ENCODE peak calls at places on chromosomes 5 and 9, in six cellular contexts. G is GM13977, J is WERI-Rb-1, U is endothelial cell, A is PC-9, L is uterus. V is an unnamed sample.

GRCh38 chr5:127320032-127320945 is 29.7 kb downstream of the MEGF10 start:
- DNase-seq in U (no peak), L (no peak), J (no peak), G (no peak), A (no peak), V (no peak)

GRCh38 chr5:131209175-131209505 is 38.4 kb downstream of the LYRM7 start:
- DNase-seq in J (no peak), A (no peak), U (no peak), L (no peak), G (no peak), V (no peak)

GRCh38 chr5:140868721-140869554 is at the start of gene PCDHA11:
- DNase-seq in U (peak; percentile 45), G (no peak), J (peak; percentile 43), L (no peak), A (no peak), V (no peak)

GRCh38 chr9:135883410-135884089 is 23.8 kb downstream of the CAMSAP1 start:
- DNase-seq in L (no peak), J (no peak), A (no peak), G (no peak), U (no peak), V (no peak)

GRCh38 chr5:150065346-150065745 is 21.0 kb downstream of the CSF1R start:
- DNase-seq in L (no peak), G (no peak), A (peak; percentile 25), J (no peak), U (no peak), V (no peak)

GRCh38 chr5:68845121-68845520 is 248.7 kb upstream of the SLC30A5 start:
- DNase-seq in L (no peak), U (no peak), G (no peak), J (no peak), A (no peak), V (no peak)

GRCh38 chr9:3008091-3008490 is 164.2 kb upstream of the PUM3 start:
- DNase-seq in U (no peak), G (no peak), L (no peak), J (no peak), A (no peak), V (no peak)

GRCh38 chr5:140408750-140409241 is 7.2 kb downstream of the ANKHD1 start:
- DNase-seq in L (no peak), U (no peak), A (no peak), G (no peak), J (no peak), V (no peak)

GRCh38 chr9:136482046-136482792 is 621 bp downstream of the SEC16A start:
- DNase-seq in A (peak; percentile 17), G (no peak), J (no peak), L (no peak), U (no peak), V (peak; percentile 87)

GRCh38 chr9:27227192-27227591 is 69.8 kb downstream of the EQTN start:
- DNase-seq in U (no peak), J (no peak), G (no peak), L (no peak), A (no peak), V (no peak)

GRCh38 chr5:148979104-148979723 is 83.6 kb downstream of the SH3TC2 start:
- DNase-seq in G (no peak), L (no peak), A (peak; percentile 85), U (no peak), J (no peak), V (no peak)

GRCh38 chr5:66603881-66604280 is 7.7 kb downstream of the MAST4 start:
- DNase-seq in J (no peak), L (no peak), G (no peak), A (no peak), U (no peak), V (no peak)

GRCh38 chr9:131731237-131731995 is 8.5 kb downstream of the RAPGEF1 start:
- DNase-seq in G (no peak), L (no peak), J (no peak), A (no peak), U (no peak), V (no peak)

GRCh38 chr5:65926276-65926761 is at the start of gene ERBIN:
- DNase-seq in A (peak; percentile 78), G (peak; percentile 53), U (peak; percentile 74), J (peak; percentile 64), L (peak; percentile 84), V (no peak)

GRCh38 chr5:113264061-113264460 is 170.7 kb downstream of the TSSK1B start:
- DNase-seq in L (no peak), U (no peak), G (no peak), A (no peak), J (no peak), V (no peak)

GRCh38 chr9:128771094-128771721 is 519 bp downstream of the ZER1 start:
- DNase-seq in G (peak; percentile 52), U (peak; percentile 54), A (no peak), J (no peak), L (no peak), V (no peak)

GRCh38 chr9:126170286-126170823 is 156.3 kb upstream of the MVB12B start:
- DNase-seq in G (no peak), U (no peak), L (no peak), A (no peak), J (no peak), V (peak; percentile 59)

GRCh38 chr5:158857376-158857775 is 242.3 kb downstream of the EBF1 start:
- DNase-seq in A (no peak), L (no peak), U (no peak), J (no peak), G (no peak), V (no peak)

GRCh38 chr5:56900858-56901578 is 8.4 kb upstream of the SETD9 start:
- DNase-seq in U (peak; percentile 55), G (peak; percentile 53), A (peak; percentile 31), J (peak; percentile 17), L (peak; percentile 24), V (no peak)

GRCh38 chr9:117706421-117707150 is 2.4 kb downstream of the TLR4 start:
- DNase-seq in L (no peak), J (no peak), A (no peak), U (no peak), G (no peak), V (no peak)

GRCh38 chr5:103041071-103041676 is 78.8 kb downstream of the GIN1 start:
- DNase-seq in J (no peak), G (peak; percentile 38), A (no peak), L (no peak), U (no peak), V (no peak)

GRCh38 chr9:98491231-98491651 is 217.5 kb downstream of the GABBR2 start:
- DNase-seq in U (no peak), A (no peak), L (no peak), J (no peak), G (no peak), V (no peak)

GRCh38 chr5:168295574-168296201 is 4.2 kb downstream of the WWC1 start:
- DNase-seq in U (peak; percentile 62), A (peak; percentile 82), G (no peak), J (no peak), L (no peak), V (peak; percentile 56)

GRCh38 chr5:135393691-135394090 is 5.3 kb downstream of the MACROH2A1 start:
- DNase-seq in J (no peak), L (no peak), U (no peak), A (no peak), G (no peak), V (no peak)

GRCh38 chr5:86679529-86679928 is 61.8 kb downstream of the COX7C start:
- DNase-seq in L (no peak), A (peak; percentile 1), J (peak; percentile 32), G (peak; percentile 7), U (no peak), V (no peak)

GRCh38 chr5:135434591-135435466 is 12.3 kb downstream of the DCANP1 start:
- DNase-seq in U (no peak), J (no peak), A (no peak), L (no peak), G (no peak), V (no peak)

GRCh38 chr9:14372437-14373318 is 58.7 kb upstream of the NFIB start:
- DNase-seq in A (peak; percentile 46), U (peak; percentile 54), L (peak; percentile 76), G (no peak), J (peak; percentile 17), V (no peak)

GRCh38 chr9:36415822-36416515 is 15.9 kb upstream of the RNF38 start:
- DNase-seq in J (no peak), A (no peak), U (no peak), L (no peak), G (no peak), V (no peak)
- TF ChIP-seq CTCF in J (peak; percentile 9), A (no peak), U (no peak), L (no peak), G (no peak), V (no peak)

DNA sequence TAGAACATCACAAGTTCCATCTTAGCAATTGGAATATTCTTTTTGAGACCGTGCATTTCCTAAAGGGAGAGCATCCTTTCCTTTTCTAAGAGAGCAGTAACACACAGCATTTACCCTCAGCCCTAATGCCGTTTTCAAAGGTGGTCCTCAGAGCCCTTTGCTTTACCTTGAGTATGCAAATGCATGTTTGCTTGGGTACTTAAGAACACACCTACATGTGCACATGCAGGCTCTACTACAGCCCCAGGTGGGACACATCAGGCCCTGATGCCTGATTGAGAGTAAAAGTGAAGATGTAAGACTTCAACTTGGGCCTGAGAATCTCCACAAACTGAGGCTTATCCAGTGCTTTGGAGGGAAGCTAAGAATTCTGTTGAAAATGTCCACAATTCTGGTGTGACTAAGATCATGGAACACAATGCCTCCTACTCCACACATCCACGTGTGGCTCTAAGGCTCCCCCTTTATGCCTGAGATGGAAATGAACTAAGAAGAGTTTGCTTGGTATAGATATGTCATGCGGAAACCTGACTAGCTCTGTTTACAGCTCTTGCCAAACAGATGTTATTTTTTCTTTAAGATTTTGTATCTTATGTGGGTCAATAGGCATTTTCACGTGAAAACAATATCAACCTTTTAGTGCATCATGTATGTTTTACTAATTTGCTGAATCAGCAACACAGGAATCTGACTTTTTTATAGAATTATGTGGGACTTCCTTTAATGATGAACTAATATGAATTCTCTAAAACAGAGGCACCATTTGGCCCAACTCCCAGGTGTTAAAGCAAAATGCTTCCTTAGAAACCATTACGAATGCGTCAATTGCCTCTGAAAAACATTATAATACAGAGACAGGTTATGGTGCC is 48.9 kb upstream of the SLC2A8 start:
- DNase-seq in L (no peak), U (peak; percentile 16), A (peak; percentile 16), G (peak; percentile 20), J (no peak), V (no peak)
- TF ChIP-seq CTCF in L (peak; percentile 75), U (no peak), A (peak; percentile 62), G (peak; percentile 49), J (peak; percentile 48), V (peak; percentile 75)

GRCh38 chr5:32450952-32451351 is 6.4 kb upstream of the ZFR start:
- DNase-seq in A (no peak), L (no peak), G (no peak), J (no peak), U (no peak), V (no peak)
- TF ChIP-seq CTCF in A (no peak), L (no peak), G (no peak), J (no peak), U (no peak), V (peak; percentile 28)

DNA sequence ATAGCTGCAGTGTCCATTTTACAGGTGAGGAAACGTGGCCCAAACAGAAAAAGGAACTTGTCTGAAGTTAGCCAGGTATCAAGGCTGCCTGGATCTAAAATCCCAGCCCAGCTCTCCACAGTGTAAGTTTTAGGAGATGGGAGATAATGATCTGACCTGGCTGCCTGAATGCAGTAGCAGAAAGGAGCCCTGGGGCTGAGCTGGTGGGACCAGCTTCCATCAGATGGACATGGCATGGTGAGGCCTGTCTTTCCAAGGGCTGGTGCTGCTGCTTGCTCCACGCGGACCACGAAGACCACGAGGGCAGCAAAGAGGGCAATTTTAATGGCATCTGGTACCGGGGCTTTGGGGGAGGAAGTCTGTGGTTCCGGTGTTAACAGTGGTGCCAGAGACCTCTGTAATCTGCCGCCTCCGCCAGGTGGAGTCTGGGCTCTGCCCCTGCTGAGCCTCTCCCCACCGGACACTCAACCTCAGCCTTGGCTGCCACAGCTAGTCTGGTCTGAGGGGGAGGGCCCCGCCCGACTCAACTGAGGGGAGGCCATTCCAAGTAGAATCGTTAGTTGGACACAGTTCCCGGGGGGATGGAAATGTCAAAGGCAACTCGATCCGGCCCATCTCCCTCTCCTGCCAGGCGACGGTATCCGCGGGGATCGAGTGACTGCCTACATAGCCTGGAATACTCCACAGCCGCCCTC is 650 bp downstream of the MYORG start:
- DNase-seq in G (peak; percentile 73), J (peak; percentile 80), L (peak; percentile 50), A (peak; percentile 40), U (peak; percentile 54), V (no peak)
- TF ChIP-seq CTCF in G (peak; percentile 30), J (peak; percentile 63), L (no peak), A (peak; percentile 25), U (no peak), V (peak; percentile 58)